ENCODE peak calls at places on chromosomes 11 and 22, in nine cellular contexts. One of them, this sample, is unnamed.

GRCh38 chr22:19878461-19879247 is 24.0 kb upstream of the GNB1L start:
- DNase-seq in GM20000: no peak
- DNase-seq in right atrium auricular region: no peak
- DNase-seq in lower lobe of right lung: peak
- DNase-seq in progenitor cell of endocrine pancreas: no peak
- DNase-seq in heart right ventricle: no peak
- DNase-seq in CD8-positive, alpha-beta T cell: no peak
- DNase-seq in K562: no peak
- DNase-seq in hepatocyte: no peak
- DNase-seq in this sample: no peak

GRCh38 chr11:12218909-12219308 is 108.5 kb downstream of the MICAL2 start:
- DNase-seq in GM20000: no peak
- DNase-seq in right atrium auricular region: no peak
- DNase-seq in lower lobe of right lung: no peak
- DNase-seq in progenitor cell of endocrine pancreas: no peak
- DNase-seq in heart right ventricle: no peak
- DNase-seq in CD8-positive, alpha-beta T cell: no peak
- DNase-seq in K562: no peak
- DNase-seq in hepatocyte: peak
- DNase-seq in this sample: no peak

GRCh38 chr11:62928011-62928410 is 6.8 kb upstream of the CHRM1 start:
- DNase-seq in GM20000: no peak
- DNase-seq in right atrium auricular region: no peak
- DNase-seq in lower lobe of right lung: no peak
- DNase-seq in progenitor cell of endocrine pancreas: no peak
- DNase-seq in heart right ventricle: no peak
- DNase-seq in CD8-positive, alpha-beta T cell: no peak
- DNase-seq in K562: no peak
- DNase-seq in hepatocyte: no peak
- DNase-seq in this sample: no peak

GRCh38 chr11:19187880-19188279 is 13.9 kb downstream of the CSRP3 start:
- DNase-seq in GM20000: no peak
- DNase-seq in right atrium auricular region: no peak
- DNase-seq in lower lobe of right lung: no peak
- DNase-seq in progenitor cell of endocrine pancreas: no peak
- DNase-seq in heart right ventricle: no peak
- DNase-seq in CD8-positive, alpha-beta T cell: no peak
- DNase-seq in K562: no peak
- DNase-seq in hepatocyte: no peak
- DNase-seq in this sample: no peak

GRCh38 chr22:45925811-45926351 is 51.1 kb downstream of the WNT7B start:
- DNase-seq in GM20000: no peak
- DNase-seq in right atrium auricular region: no peak
- DNase-seq in lower lobe of right lung: no peak
- DNase-seq in progenitor cell of endocrine pancreas: no peak
- DNase-seq in heart right ventricle: no peak
- DNase-seq in CD8-positive, alpha-beta T cell: no peak
- DNase-seq in K562: no peak
- DNase-seq in hepatocyte: no peak
- DNase-seq in this sample: no peak

GRCh38 chr22:28953976-28954880 is 70.9 kb downstream of the ZNRF3 start:
- DNase-seq in GM20000: no peak
- DNase-seq in right atrium auricular region: no peak
- DNase-seq in lower lobe of right lung: no peak
- DNase-seq in progenitor cell of endocrine pancreas: no peak
- DNase-seq in heart right ventricle: no peak
- DNase-seq in CD8-positive, alpha-beta T cell: no peak
- DNase-seq in K562: no peak
- DNase-seq in hepatocyte: no peak
- DNase-seq in this sample: no peak

GRCh38 chr11:64372802-64373597 is 14.0 kb downstream of the RPS6KA4 start:
- DNase-seq in GM20000: no peak
- DNase-seq in right atrium auricular region: no peak
- DNase-seq in lower lobe of right lung: no peak
- DNase-seq in progenitor cell of endocrine pancreas: no peak
- DNase-seq in heart right ventricle: no peak
- DNase-seq in CD8-positive, alpha-beta T cell: no peak
- DNase-seq in K562: peak
- DNase-seq in hepatocyte: no peak
- DNase-seq in this sample: no peak

GRCh38 chr11:72001834-72002591 is 3.3 kb downstream of the IL18BP start:
- DNase-seq in GM20000: no peak
- DNase-seq in right atrium auricular region: no peak
- DNase-seq in lower lobe of right lung: no peak
- DNase-seq in progenitor cell of endocrine pancreas: no peak
- DNase-seq in heart right ventricle: no peak
- DNase-seq in CD8-positive, alpha-beta T cell: no peak
- DNase-seq in K562: no peak
- DNase-seq in hepatocyte: no peak
- DNase-seq in this sample: no peak

GRCh38 chr22:30802202-30803166 is 107.8 kb downstream of the OSBP2 start:
- DNase-seq in GM20000: peak
- DNase-seq in right atrium auricular region: peak
- DNase-seq in lower lobe of right lung: peak
- DNase-seq in progenitor cell of endocrine pancreas: peak
- DNase-seq in heart right ventricle: peak
- DNase-seq in CD8-positive, alpha-beta T cell: peak
- DNase-seq in K562: peak
- DNase-seq in hepatocyte: peak
- DNase-seq in this sample: peak

GRCh38 chr11:34346551-34346950 is 11.3 kb downstream of the ABTB2 start:
- DNase-seq in GM20000: no peak
- DNase-seq in right atrium auricular region: no peak
- DNase-seq in lower lobe of right lung: no peak
- DNase-seq in progenitor cell of endocrine pancreas: no peak
- DNase-seq in heart right ventricle: no peak
- DNase-seq in CD8-positive, alpha-beta T cell: no peak
- DNase-seq in K562: no peak
- DNase-seq in hepatocyte: no peak
- DNase-seq in this sample: no peak

GRCh38 chr11:19886498-19886897 is 173.9 kb downstream of the NAV2 start:
- DNase-seq in GM20000: no peak
- DNase-seq in right atrium auricular region: no peak
- DNase-seq in lower lobe of right lung: no peak
- DNase-seq in progenitor cell of endocrine pancreas: no peak
- DNase-seq in heart right ventricle: no peak
- DNase-seq in CD8-positive, alpha-beta T cell: no peak
- DNase-seq in K562: no peak
- DNase-seq in hepatocyte: no peak
- DNase-seq in this sample: no peak

GRCh38 chr11:57658023-57658361 is 430 bp downstream of the CLP1 start:
- DNase-seq in GM20000: no peak
- DNase-seq in right atrium auricular region: no peak
- DNase-seq in lower lobe of right lung: no peak
- DNase-seq in progenitor cell of endocrine pancreas: no peak
- DNase-seq in heart right ventricle: no peak
- DNase-seq in CD8-positive, alpha-beta T cell: no peak
- DNase-seq in K562: no peak
- DNase-seq in hepatocyte: no peak
- DNase-seq in this sample: no peak

GRCh38 chr11:57659669-57660068 is 2.1 kb downstream of the CLP1 start:
- DNase-seq in GM20000: no peak
- DNase-seq in right atrium auricular region: no peak
- DNase-seq in lower lobe of right lung: no peak
- DNase-seq in progenitor cell of endocrine pancreas: no peak
- DNase-seq in heart right ventricle: no peak
- DNase-seq in CD8-positive, alpha-beta T cell: no peak
- DNase-seq in K562: no peak
- DNase-seq in hepatocyte: no peak
- DNase-seq in this sample: no peak

GRCh38 chr11:57663975-57664374 is 3.9 kb upstream of the ZDHHC5 start:
- DNase-seq in GM20000: no peak
- DNase-seq in right atrium auricular region: no peak
- DNase-seq in lower lobe of right lung: no peak
- DNase-seq in progenitor cell of endocrine pancreas: no peak
- DNase-seq in heart right ventricle: no peak
- DNase-seq in CD8-positive, alpha-beta T cell: no peak
- DNase-seq in K562: no peak
- DNase-seq in hepatocyte: no peak
- DNase-seq in this sample: no peak

GRCh38 chr11:57667065-57667714 is 724 bp upstream of the ZDHHC5 start:
- DNase-seq in GM20000: peak
- DNase-seq in right atrium auricular region: peak
- DNase-seq in lower lobe of right lung: peak
- DNase-seq in progenitor cell of endocrine pancreas: peak
- DNase-seq in heart right ventricle: peak
- DNase-seq in CD8-positive, alpha-beta T cell: peak
- DNase-seq in K562: peak
- DNase-seq in hepatocyte: peak
- DNase-seq in this sample: peak

GRCh38 chr11:57662893-57663292 is 5.0 kb upstream of the ZDHHC5 start:
- DNase-seq in GM20000: no peak
- DNase-seq in right atrium auricular region: no peak
- DNase-seq in lower lobe of right lung: no peak
- DNase-seq in progenitor cell of endocrine pancreas: no peak
- DNase-seq in heart right ventricle: no peak
- DNase-seq in CD8-positive, alpha-beta T cell: no peak
- DNase-seq in K562: no peak
- DNase-seq in hepatocyte: peak
- DNase-seq in this sample: no peak
- TF ChIP-seq CTCF in GM20000: peak
- TF ChIP-seq CTCF in right atrium auricular region: no peak
- TF ChIP-seq CTCF in lower lobe of right lung: no peak
- TF ChIP-seq CTCF in progenitor cell of endocrine pancreas: no peak
- TF ChIP-seq CTCF in heart right ventricle: no peak
- TF ChIP-seq CTCF in CD8-positive, alpha-beta T cell: no peak
- TF ChIP-seq CTCF in K562: peak
- TF ChIP-seq CTCF in hepatocyte: peak
- TF ChIP-seq CTCF in this sample: peak

GRCh38 chr11:77074626-77075221 is 8.0 kb downstream of the CAPN5 start:
- DNase-seq in GM20000: no peak
- DNase-seq in right atrium auricular region: peak
- DNase-seq in lower lobe of right lung: peak
- DNase-seq in progenitor cell of endocrine pancreas: no peak
- DNase-seq in heart right ventricle: no peak
- DNase-seq in CD8-positive, alpha-beta T cell: no peak
- DNase-seq in K562: no peak
- DNase-seq in hepatocyte: no peak
- DNase-seq in this sample: peak

GRCh38 chr11:77072851-77073327 is 6.1 kb downstream of the CAPN5 start:
- DNase-seq in GM20000: no peak
- DNase-seq in right atrium auricular region: no peak
- DNase-seq in lower lobe of right lung: no peak
- DNase-seq in progenitor cell of endocrine pancreas: no peak
- DNase-seq in heart right ventricle: no peak
- DNase-seq in CD8-positive, alpha-beta T cell: no peak
- DNase-seq in K562: no peak
- DNase-seq in hepatocyte: no peak
- DNase-seq in this sample: peak

GRCh38 chr11:77071671-77072605 is 5.2 kb downstream of the CAPN5 start:
- DNase-seq in GM20000: peak
- DNase-seq in right atrium auricular region: no peak
- DNase-seq in lower lobe of right lung: peak
- DNase-seq in progenitor cell of endocrine pancreas: no peak
- DNase-seq in heart right ventricle: no peak
- DNase-seq in CD8-positive, alpha-beta T cell: no peak
- DNase-seq in K562: no peak
- DNase-seq in hepatocyte: no peak
- DNase-seq in this sample: peak

GRCh38 chr11:77074205-77074604 is 7.4 kb downstream of the CAPN5 start:
- DNase-seq in GM20000: peak
- DNase-seq in right atrium auricular region: peak
- DNase-seq in lower lobe of right lung: peak
- DNase-seq in progenitor cell of endocrine pancreas: no peak
- DNase-seq in heart right ventricle: no peak
- DNase-seq in CD8-positive, alpha-beta T cell: no peak
- DNase-seq in K562: no peak
- DNase-seq in hepatocyte: no peak
- DNase-seq in this sample: no peak

GRCh38 chr11:77073328-77074001 is 6.7 kb downstream of the CAPN5 start:
- DNase-seq in GM20000: peak
- DNase-seq in right atrium auricular region: peak
- DNase-seq in lower lobe of right lung: peak
- DNase-seq in progenitor cell of endocrine pancreas: no peak
- DNase-seq in heart right ventricle: peak
- DNase-seq in CD8-positive, alpha-beta T cell: no peak
- DNase-seq in K562: no peak
- DNase-seq in hepatocyte: peak
- DNase-seq in this sample: peak
- TF ChIP-seq CTCF in GM20000: no peak
- TF ChIP-seq CTCF in right atrium auricular region: no peak
- TF ChIP-seq CTCF in lower lobe of right lung: peak
- TF ChIP-seq CTCF in progenitor cell of endocrine pancreas: no peak
- TF ChIP-seq CTCF in heart right ventricle: peak
- TF ChIP-seq CTCF in CD8-positive, alpha-beta T cell: no peak
- TF ChIP-seq CTCF in K562: no peak
- TF ChIP-seq CTCF in hepatocyte: peak
- TF ChIP-seq CTCF in this sample: no peak

DNA sequence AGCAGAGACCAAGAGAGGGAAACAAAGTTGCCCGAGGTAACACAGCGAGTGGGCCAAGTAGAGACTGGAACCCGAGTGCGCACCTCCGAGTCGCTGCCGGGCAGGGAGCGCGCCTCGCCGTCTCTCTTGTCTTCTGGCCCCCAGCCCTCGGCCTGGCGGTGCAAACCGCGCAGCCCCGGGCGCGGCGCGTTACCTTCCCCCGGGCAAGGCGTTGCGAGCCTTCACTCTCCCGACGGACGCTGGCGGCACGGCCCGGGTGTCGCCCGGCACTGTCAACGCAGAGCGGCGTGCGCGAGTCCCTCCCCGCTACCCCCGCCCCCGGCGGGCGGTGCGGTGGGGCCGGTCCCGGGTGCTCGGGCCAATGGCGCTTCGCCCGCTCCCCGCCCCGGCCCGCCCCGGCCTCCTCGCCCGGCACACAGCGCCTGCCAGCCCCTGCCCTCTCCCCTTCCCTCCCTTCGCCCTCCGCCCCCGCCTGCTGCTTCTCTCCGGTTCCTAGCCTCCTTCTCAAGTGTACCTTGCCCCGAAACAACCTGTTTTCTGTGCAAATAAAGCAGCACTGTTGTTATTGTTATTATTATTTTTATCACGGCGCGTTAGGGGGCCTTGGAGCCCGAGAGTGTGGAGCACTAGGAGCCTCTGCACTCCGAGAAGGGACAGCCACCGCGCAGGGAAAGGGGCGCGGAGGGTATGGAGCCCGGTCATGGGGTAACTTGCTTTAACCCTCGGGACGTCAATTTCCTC is at the start of gene SYTL2:
- DNase-seq in GM20000: peak
- DNase-seq in right atrium auricular region: no peak
- DNase-seq in lower lobe of right lung: peak
- DNase-seq in progenitor cell of endocrine pancreas: peak
- DNase-seq in heart right ventricle: peak
- DNase-seq in CD8-positive, alpha-beta T cell: peak
- DNase-seq in K562: peak
- DNase-seq in hepatocyte: peak
- DNase-seq in this sample: peak
- TF ChIP-seq CTCF in GM20000: no peak
- TF ChIP-seq CTCF in right atrium auricular region: no peak
- TF ChIP-seq CTCF in lower lobe of right lung: peak
- TF ChIP-seq CTCF in progenitor cell of endocrine pancreas: no peak
- TF ChIP-seq CTCF in heart right ventricle: peak
- TF ChIP-seq CTCF in CD8-positive, alpha-beta T cell: no peak
- TF ChIP-seq CTCF in K562: no peak
- TF ChIP-seq CTCF in hepatocyte: no peak
- TF ChIP-seq CTCF in this sample: no peak

DNA sequence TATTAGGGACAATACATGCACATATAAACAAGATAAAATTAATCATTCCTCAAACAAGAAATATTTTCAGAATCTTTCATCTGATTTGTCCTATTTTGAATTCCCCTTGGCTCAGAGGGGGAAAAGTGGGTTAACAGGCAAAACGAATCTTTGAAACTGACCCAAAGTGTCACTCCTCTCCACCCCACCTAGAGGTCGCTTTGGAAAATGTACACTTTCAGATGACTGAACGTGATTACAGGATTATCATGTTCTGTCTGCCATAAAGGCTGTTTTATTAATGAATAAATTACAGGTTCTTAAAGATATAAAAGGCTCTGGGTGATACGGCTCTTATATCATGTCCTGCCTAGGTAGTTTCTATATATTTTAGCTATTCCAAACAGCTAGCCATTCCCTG is 1735.0 kb downstream of the LRRC4C start:
- DNase-seq in GM20000: no peak
- DNase-seq in right atrium auricular region: no peak
- DNase-seq in lower lobe of right lung: no peak
- DNase-seq in progenitor cell of endocrine pancreas: no peak
- DNase-seq in heart right ventricle: no peak
- DNase-seq in CD8-positive, alpha-beta T cell: no peak
- DNase-seq in K562: no peak
- DNase-seq in hepatocyte: no peak
- DNase-seq in this sample: no peak
- TF ChIP-seq CTCF in GM20000: no peak
- TF ChIP-seq CTCF in right atrium auricular region: no peak
- TF ChIP-seq CTCF in lower lobe of right lung: no peak
- TF ChIP-seq CTCF in progenitor cell of endocrine pancreas: peak
- TF ChIP-seq CTCF in heart right ventricle: no peak
- TF ChIP-seq CTCF in CD8-positive, alpha-beta T cell: no peak
- TF ChIP-seq CTCF in K562: no peak
- TF ChIP-seq CTCF in hepatocyte: no peak
- TF ChIP-seq CTCF in this sample: no peak

This sample was measured in GM13976.